ENCODE peak calls at places on chromosomes 6 and 20, in five cellular contexts. M is neural progenitor cell, X is stomach, L is transverse colon, P is astrocyte of the spinal cord. N is an unnamed sample.

GRCh38 chr6:46184114-46184513 is 13.3 kb upstream of the ENPP5 start:
- DNase-seq in M (no peak), X (no peak), L (no peak), P (peak), N (peak)

GRCh38 chr20:40860487-40860902 is 168.1 kb upstream of the TOP1 start:
- DNase-seq in M (no peak), X (no peak), L (no peak), P (peak), N (peak)

GRCh38 chr6:27608916-27609883 is 136.3 kb upstream of the ZNF184 start:
- DNase-seq in M (peak), X (no peak), L (no peak), P (peak), N (peak)

GRCh38 chr20:62740286-62741141 is 31.9 kb downstream of the NTSR1 start:
- DNase-seq in M (no peak), X (peak), L (peak), P (peak), N (peak)

GRCh38 chr20:23078994-23079364 is 7.1 kb downstream of the CD93 start:
- DNase-seq in M (peak), X (no peak), L (no peak), P (no peak), N (no peak)

GRCh38 chr20:63835031-63835858 is 4.2 kb upstream of the ZBTB46 start:
- DNase-seq in M (peak), X (peak), L (peak), P (peak), N (peak)

GRCh38 chr20:52469143-52469542 is 277.6 kb upstream of the ZFP64 start:
- DNase-seq in M (no peak), X (no peak), L (no peak), P (no peak), N (peak)

GRCh38 chr6:25844518-25844917 is 12.7 kb upstream of the SLC17A1 start:
- DNase-seq in M (no peak), X (no peak), L (no peak), P (no peak), N (no peak)

GRCh38 chr20:58557713-58558335 is 42.6 kb upstream of the APCDD1L start:
- DNase-seq in M (no peak), X (no peak), L (no peak), P (no peak), N (no peak)

GRCh38 chr6:11398451-11399326 is 138.9 kb upstream of the TMEM170B start:
- DNase-seq in M (no peak), X (no peak), L (no peak), P (no peak), N (no peak)

GRCh38 chr6:34914358-34914757 is 25.3 kb downstream of the ANKS1A start:
- DNase-seq in M (no peak), X (no peak), L (no peak), P (no peak), N (no peak)

GRCh38 chr6:26118999-26119398 is 31.8 kb downstream of the HFE start:
- DNase-seq in M (peak), X (peak), L (no peak), P (peak), N (peak)

GRCh38 chr6:52590634-52590985 is 13.8 kb upstream of the TRAM2 start:
- DNase-seq in M (no peak), X (no peak), L (no peak), P (no peak), N (peak)

GRCh38 chr6:31541059-31541657 is 645 bp downstream of the DDX39B start:
- DNase-seq in M (peak), X (no peak), L (peak), P (peak), N (peak)

GRCh38 chr6:80438728-80439127 is 332.3 kb downstream of the BCKDHB start:
- DNase-seq in M (peak), X (no peak), L (no peak), P (peak), N (peak)

GRCh38 chr6:90184334-90185298 is 112.0 kb downstream of the BACH2 start:
- DNase-seq in M (no peak), X (peak), L (no peak), P (peak), N (peak)

GRCh38 chr20:48287552-48288170 is 502.4 kb upstream of the SULF2 start:
- DNase-seq in M (no peak), X (no peak), L (no peak), P (no peak), N (no peak)

GRCh38 chr6:157790548-157791160 is 32.4 kb upstream of the SNX9 start:
- DNase-seq in M (no peak), X (no peak), L (no peak), P (peak), N (no peak)

GRCh38 chr6:131995924-131996323 is 44.8 kb upstream of the CCN2 start:
- DNase-seq in M (no peak), X (no peak), L (no peak), P (peak), N (peak)

GRCh38 chr20:33299111-33299603 is 16.1 kb downstream of the BPIFB1 start:
- DNase-seq in M (peak), X (peak), L (peak), P (peak), N (peak)

GRCh38 chr6:53412751-53413150 is 64.0 kb upstream of the ELOVL5 start:
- DNase-seq in M (no peak), X (no peak), L (no peak), P (no peak), N (no peak)

GRCh38 chr6:108312604-108313003 is 17.8 kb downstream of the AFG1L start:
- DNase-seq in M (no peak), X (no peak), L (peak), P (no peak), N (no peak)

GRCh38 chr6:128379577-128379976 is 140.8 kb downstream of the PTPRK start:
- DNase-seq in M (no peak), X (no peak), L (no peak), P (no peak), N (no peak)

GRCh38 chr20:18614244-18614643 is 26.4 kb downstream of the DTD1 start:
- DNase-seq in M (no peak), X (no peak), L (no peak), P (no peak), N (no peak)

GRCh38 chr20:5013682-5014447 is 12.6 kb upstream of the SLC23A2 start:
- DNase-seq in M (no peak), X (no peak), L (no peak), P (no peak), N (no peak)

GRCh38 chr6:43972915-43973304 is 154.3 kb downstream of the MRPL14 start:
- DNase-seq in M (no peak), X (peak), L (peak), P (peak), N (peak)

GRCh38 chr6:38152620-38153019 is 333.1 kb downstream of the ZFAND3 start:
- DNase-seq in M (no peak), X (no peak), L (no peak), P (no peak), N (no peak)
- H3K4me3 ChIP-seq in M (no peak), X (no peak), L (no peak), P (no peak), N (no peak)

DNA sequence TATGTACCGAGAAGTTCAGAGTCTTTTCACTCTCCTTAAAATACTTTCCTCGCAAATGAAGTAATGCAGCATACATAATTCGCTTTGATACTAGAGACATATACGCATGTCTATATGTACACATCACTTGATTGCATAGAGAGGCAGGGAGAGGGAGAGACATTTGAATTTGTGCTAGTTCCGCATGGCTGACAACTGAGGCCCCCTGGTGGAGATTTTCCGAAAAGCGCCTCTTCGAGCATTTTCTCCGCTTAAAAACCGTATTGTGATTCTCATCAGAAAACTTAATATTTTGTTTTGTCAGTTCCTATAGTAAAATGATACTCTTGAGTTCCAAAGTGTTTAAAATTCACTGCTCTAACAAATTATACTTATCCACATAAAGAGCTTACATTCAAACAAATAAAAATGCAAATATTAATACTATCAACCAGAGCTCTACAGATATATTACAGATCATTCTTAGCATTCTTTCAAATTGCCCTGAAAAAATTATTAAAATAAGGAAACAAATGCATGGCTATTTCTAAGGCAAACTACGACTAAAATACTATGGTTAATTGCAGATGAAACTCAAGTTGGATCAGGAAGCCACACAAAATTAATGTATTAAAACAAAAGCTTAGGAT is 636 bp downstream of the MYLK4 start:
- DNase-seq in M (peak), X (peak), L (peak), P (peak), N (peak)
- TF ChIP-seq CTCF in M (peak), X (no peak), L (peak), P (peak), N (peak)

DNA sequence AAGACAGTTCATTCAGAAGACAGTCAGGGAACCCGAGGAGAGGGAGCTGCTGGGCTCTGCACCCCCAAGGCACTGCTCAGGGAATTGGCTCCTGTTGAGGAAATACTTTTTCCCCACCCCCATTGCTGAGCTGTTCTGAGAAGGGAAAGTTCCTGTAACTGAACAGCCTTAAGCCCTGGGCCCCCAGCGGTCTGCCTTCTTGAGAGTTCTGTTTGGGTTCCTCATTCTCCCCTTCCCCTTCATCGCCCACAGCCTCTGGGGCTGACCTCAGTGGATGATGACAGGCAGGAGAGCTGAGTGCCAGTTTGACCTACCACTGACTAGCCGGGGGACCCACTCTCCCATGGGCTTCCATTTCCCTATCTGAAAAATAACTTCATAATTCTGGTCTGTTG is 10.7 kb downstream of the HCK start:
- DNase-seq in M (no peak), X (peak), L (peak), P (no peak), N (no peak)
- H3K4me3 ChIP-seq in M (no peak), X (no peak), L (no peak), P (no peak), N (no peak)

DNA sequence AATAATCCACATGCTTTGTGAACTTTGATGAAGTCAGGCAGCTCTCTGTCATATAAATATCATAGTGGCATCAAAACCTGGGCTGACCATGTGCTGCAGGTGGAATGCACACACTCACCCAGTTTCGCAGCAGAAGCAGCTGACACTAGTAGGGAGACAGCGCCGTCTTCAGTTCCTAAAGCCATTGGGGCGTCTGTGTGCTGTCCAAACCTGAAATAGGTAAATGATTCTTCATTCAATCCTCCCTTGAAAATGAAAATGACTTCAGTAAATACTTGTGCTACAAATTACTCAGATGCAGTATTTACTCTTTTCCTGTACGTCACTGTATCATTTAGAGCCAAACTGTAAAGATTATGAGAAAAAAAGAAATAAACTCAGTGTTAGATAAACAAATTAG is 127.5 kb downstream of the EYA4 start:
- DNase-seq in M (peak), X (no peak), L (no peak), P (no peak), N (peak)
- TF ChIP-seq CTCF in M (no peak), X (no peak), L (no peak), P (no peak), N (peak)

GRCh38 chr20:25864986-25865714 is 168.5 kb upstream of the ZNF337 start:
- DNase-seq in M (no peak), X (no peak), L (no peak), P (no peak), N (no peak)

GRCh38 chr20:25864326-25864970 is 167.8 kb upstream of the ZNF337 start:
- DNase-seq in M (no peak), X (no peak), L (no peak), P (no peak), N (no peak)

GRCh38 chr20:25865715-25866656 is 169.3 kb upstream of the ZNF337 start:
- DNase-seq in M (peak), X (peak), L (peak), P (peak), N (peak)

GRCh38 chr20:25860531-25861150 is 164.0 kb upstream of the ZNF337 start:
- DNase-seq in M (no peak), X (no peak), L (no peak), P (no peak), N (no peak)

GRCh38 chr20:25863536-25864325 is 167.1 kb upstream of the ZNF337 start:
- DNase-seq in M (peak), X (no peak), L (no peak), P (no peak), N (peak)
- H3K4me3 ChIP-seq in M (peak), X (peak), L (no peak), P (peak), N (peak)

GRCh38 chr6:3294921-3295871 is 36.4 kb downstream of the PSMG4 start:
- DNase-seq in M (peak), X (no peak), L (no peak), P (no peak), N (no peak)
- TF ChIP-seq CTCF in M (peak), X (no peak), L (peak), P (no peak), N (no peak)

GRCh38 chr6:140660295-140660694 is 1285.8 kb upstream of the CITED2 start:
- DNase-seq in M (no peak), X (no peak), L (no peak), P (peak), N (no peak)
- H3K4me3 ChIP-seq in M (no peak), X (no peak), L (no peak), P (no peak), N (no peak)

N was measured in epithelial cell of esophagus.